ENCODE peak calls at places on chromosomes 6 and 20, in seven cellular contexts. U, M, S, G, F, L and R are unnamed samples.

GRCh38 chr6:111918825-111919224 is 45.6 kb upstream of the FYN start:
- DNase-seq in U (no peak), M (no peak), S (peak), G (no peak), F (no peak), L (no peak), R (no peak)

GRCh38 chr6:17167327-17167979 is 65.6 kb downstream of the STMND1 start:
- DNase-seq in U (peak), M (peak), S (peak), G (no peak), F (peak), L (no peak), R (peak)

GRCh38 chr6:153538491-153538890 is 407.4 kb upstream of the RGS17 start:
- DNase-seq in U (no peak), M (no peak), S (no peak), G (no peak), F (no peak), L (no peak), R (no peak)

GRCh38 chr6:106149472-106150069 is 63.4 kb downstream of the PRDM1 start:
- DNase-seq in U (no peak), M (no peak), S (no peak), G (no peak), F (no peak), L (no peak), R (no peak)

GRCh38 chr6:113936093-113936934 is 34.6 kb downstream of the HDAC2 start:
- DNase-seq in U (peak), M (peak), S (no peak), G (no peak), F (peak), L (peak), R (peak)

GRCh38 chr20:32672982-32673727 is 586 bp downstream of the C20orf203 start:
- DNase-seq in U (no peak), M (peak), S (no peak), G (no peak), F (no peak), L (peak), R (no peak)

GRCh38 chr6:34518669-34519365 is 37.3 kb downstream of the SPDEF start:
- DNase-seq in U (no peak), M (no peak), S (peak), G (no peak), F (no peak), L (no peak), R (no peak)

GRCh38 chr6:2542101-2542857 is 208.4 kb downstream of the MYLK4 start:
- DNase-seq in U (no peak), M (no peak), S (no peak), G (no peak), F (no peak), L (no peak), R (no peak)

GRCh38 chr6:80269331-80269730 is 162.9 kb downstream of the BCKDHB start:
- DNase-seq in U (no peak), M (no peak), S (no peak), G (no peak), F (no peak), L (no peak), R (no peak)

GRCh38 chr20:61937963-61938838 is 127.5 kb downstream of the TAF4 start:
- DNase-seq in U (no peak), M (no peak), S (peak), G (no peak), F (no peak), L (no peak), R (no peak)

GRCh38 chr6:132165677-132166076 is 214.5 kb upstream of the CCN2 start:
- DNase-seq in U (no peak), M (no peak), S (no peak), G (no peak), F (no peak), L (no peak), R (no peak)
- TF ChIP-seq CTCF in U (no peak), M (no peak), S (no peak), G (no peak), F (no peak), L (no peak), R (no peak)

DNA sequence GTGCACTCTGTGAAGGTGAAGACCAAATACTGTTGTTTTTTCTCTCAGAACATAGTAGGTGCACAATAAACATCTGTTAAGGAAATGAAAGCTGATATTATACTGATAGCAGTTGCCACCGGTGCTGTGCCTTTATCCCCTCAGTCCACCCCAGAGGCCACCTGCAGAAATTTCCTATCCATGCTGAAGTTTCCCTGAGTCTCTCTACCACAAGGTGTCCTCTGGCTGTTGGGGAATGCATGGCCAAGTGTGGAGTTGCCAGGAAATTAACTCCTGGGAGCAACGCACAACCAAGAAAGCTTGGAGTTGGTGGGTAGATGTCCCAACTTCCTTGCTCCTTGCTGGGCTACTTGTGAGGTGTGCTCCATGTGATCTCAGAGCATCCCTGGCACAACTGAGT is 114.2 kb downstream of the LAMP5 start:
- DNase-seq in U (no peak), M (no peak), S (no peak), G (no peak), F (no peak), L (no peak), R (no peak)
- TF ChIP-seq CTCF in U (no peak), M (no peak), S (no peak), G (no peak), F (no peak), L (no peak), R (no peak)

GRCh38 chr6:28369463-28369862 is 19.7 kb downstream of the ZKSCAN3 start:
- DNase-seq in U (no peak), M (no peak), S (no peak), G (no peak), F (no peak), L (no peak), R (no peak)

GRCh38 chr6:28371706-28372451 is 22.1 kb downstream of the ZKSCAN3 start:
- DNase-seq in U (no peak), M (no peak), S (no peak), G (no peak), F (no peak), L (peak), R (no peak)

GRCh38 chr6:28371280-28371679 is 21.5 kb downstream of the ZKSCAN3 start:
- DNase-seq in U (no peak), M (no peak), S (no peak), G (no peak), F (no peak), L (no peak), R (no peak)

GRCh38 chr6:28368522-28368921 is 18.8 kb downstream of the ZKSCAN3 start:
- DNase-seq in U (no peak), M (no peak), S (no peak), G (no peak), F (no peak), L (peak), R (no peak)

DNA sequence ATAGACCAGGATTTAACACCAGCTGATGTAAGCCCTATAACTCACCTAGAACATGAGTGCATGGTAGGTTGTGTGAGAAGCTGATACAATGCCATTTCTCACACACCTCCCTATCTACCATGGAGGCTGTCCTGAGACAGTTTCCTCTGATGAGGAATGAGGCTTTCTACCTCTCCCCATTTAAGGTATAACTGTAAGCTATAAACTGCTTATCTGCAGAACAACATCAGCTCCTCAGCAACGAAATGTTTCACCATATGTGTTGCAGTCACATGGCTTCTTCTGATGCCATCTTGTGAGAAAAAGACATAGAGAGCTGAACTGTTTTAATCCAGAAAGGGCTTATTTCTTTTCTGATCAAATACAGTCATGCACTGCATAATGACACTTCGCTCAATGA is 20.7 kb downstream of the ZKSCAN3 start:
- DNase-seq in U (no peak), M (no peak), S (no peak), G (no peak), F (no peak), L (no peak), R (no peak)
- TF ChIP-seq CTCF in U (no peak), M (no peak), S (no peak), G (no peak), F (no peak), L (no peak), R (no peak)

GRCh38 chr20:52812231-52812847 is 159.8 kb upstream of the TSHZ2 start:
- DNase-seq in U (no peak), M (peak), S (no peak), G (no peak), F (no peak), L (no peak), R (no peak)
- TF ChIP-seq CTCF in U (no peak), M (peak), S (no peak), G (peak), F (no peak), L (no peak), R (no peak)